ENCODE peak calls at places on chromosomes 11 and 22, in six cellular contexts. G, D, W, N, I and J are unnamed samples. For H3K4me1, the result is how much of the 10 kb centered on the place peaks cover.

GRCh38 chr11:63869171-63869591 is 30.3 kb downstream of the MARK2 start:
- DNase-seq in I (no peak), G (no peak), N (peak), W (no peak), D (no peak), J (no peak)

GRCh38 chr11:111870887-111871692 is at the start of gene ALG9:
- DNase-seq in W (peak), N (peak), D (peak), I (peak), G (peak), J (peak)

GRCh38 chr11:115912484-115912945 is 408.3 kb upstream of the CADM1 start:
- DNase-seq in N (no peak), D (peak), G (no peak), W (peak), I (no peak), J (peak)

GRCh38 chr22:48320671-48321515 is 1506.8 kb downstream of the BRD1 start:
- DNase-seq in N (peak), I (no peak), G (no peak), W (no peak), D (no peak), J (no peak)

GRCh38 chr11:36312593-36312990 is 16.5 kb downstream of the PRR5L start:
- DNase-seq in G (no peak), N (no peak), W (no peak), I (no peak), D (no peak), J (peak)

GRCh38 chr11:87466228-87466627 is 428.5 kb downstream of the TMEM135 start:
- DNase-seq in D (no peak), G (peak), N (no peak), I (no peak), W (no peak), J (no peak)

GRCh38 chr22:45429424-45429823 is 15.9 kb downstream of the RIBC2 start:
- DNase-seq in G (peak), N (peak), W (no peak), D (no peak), I (no peak), J (no peak)

GRCh38 chr11:31264834-31265233 is 104.7 kb downstream of the DCDC1 start:
- DNase-seq in W (no peak), I (no peak), D (no peak), G (no peak), N (no peak), J (no peak)

GRCh38 chr22:46056169-46057041 is 79.4 kb upstream of the WNT7B start:
- DNase-seq in G (peak), D (no peak), W (peak), N (peak), I (peak), J (no peak)

GRCh38 chr11:43953521-43953920 is 11.1 kb downstream of the C11orf96 start:
- DNase-seq in I (no peak), N (no peak), G (no peak), D (no peak), W (no peak), J (no peak)

GRCh38 chr22:48315415-48316244 is 1512.0 kb downstream of the BRD1 start:
- DNase-seq in I (no peak), N (peak), G (no peak), D (peak), W (no peak), J (no peak)

GRCh38 chr11:47269002-47269828 is 718 bp upstream of the MADD start:
- DNase-seq in G (peak), N (peak), W (peak), D (peak), I (peak), J (peak)

GRCh38 chr11:71154406-71154805 is 98.0 kb downstream of the SHANK2 start:
- DNase-seq in D (no peak), N (no peak), I (no peak), G (no peak), W (no peak), J (no peak)
- H3K4me1 ChIP-seq in D (under half), N (under half), I (under half), G (under half), W (under half), J (under half)

GRCh38 chr11:10307411-10308207 is 2.7 kb downstream of the ADM start:
- DNase-seq in D (peak), I (peak), W (peak), N (peak), G (peak), J (peak)

GRCh38 chr11:10311802-10312201 is 6.9 kb downstream of the ADM start:
- DNase-seq in G (no peak), I (no peak), D (no peak), N (no peak), W (no peak), J (no peak)

GRCh38 chr11:10308208-10308954 is 3.5 kb downstream of the ADM start:
- DNase-seq in G (no peak), N (no peak), I (no peak), D (no peak), W (no peak), J (no peak)

GRCh38 chr11:10310301-10310841 is 5.5 kb downstream of the ADM start:
- DNase-seq in N (no peak), W (no peak), D (no peak), G (no peak), I (no peak), J (no peak)

GRCh38 chr11:10309163-10310093 is 4.6 kb downstream of the ADM start:
- DNase-seq in N (peak), G (peak), I (peak), D (peak), W (peak), J (no peak)
- H3K4me1 ChIP-seq in N (under half), G (under half), I (half or more), D (under half), W (under half), J (under half)

DNA sequence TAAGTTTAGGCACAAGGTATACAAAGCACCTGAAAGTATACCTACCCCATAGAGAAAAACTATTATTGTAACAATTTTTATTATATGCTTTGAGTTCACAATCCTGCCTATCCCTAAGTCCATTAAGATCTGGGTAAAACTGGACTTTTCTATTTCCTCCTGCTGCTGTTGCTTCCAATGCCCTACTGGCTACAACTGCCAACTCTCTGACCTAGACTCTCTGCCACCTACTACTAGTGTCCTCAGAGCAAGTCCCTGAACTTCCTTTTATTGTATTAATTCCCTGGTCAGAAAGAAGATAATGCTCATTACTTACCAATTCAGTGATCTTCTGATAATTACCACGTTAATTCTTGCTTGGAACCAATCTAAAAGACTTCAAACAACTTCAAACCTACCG is 70.3 kb downstream of the RBFOX2 start:
- DNase-seq in N (no peak), W (no peak), D (no peak), I (no peak), G (no peak), J (no peak)
- H3K4me1 ChIP-seq in N (under half), W (under half), D (under half), I (under half), G (under half), J (under half)

GRCh38 chr22:30250713-30251267 is 4.2 kb upstream of the LIF start:
- DNase-seq in N (peak), I (peak), G (no peak), D (no peak), W (no peak), J (no peak)

GRCh38 chr22:30248484-30248883 is 1.9 kb upstream of the LIF start:
- DNase-seq in N (no peak), D (no peak), W (no peak), G (no peak), I (no peak), J (no peak)

GRCh38 chr22:30250039-30250565 is 3.5 kb upstream of the LIF start:
- DNase-seq in W (no peak), G (no peak), I (no peak), N (no peak), D (no peak), J (no peak)

GRCh38 chr22:30247974-30248373 is 1.4 kb upstream of the LIF start:
- DNase-seq in N (no peak), W (no peak), D (no peak), I (no peak), G (no peak), J (no peak)

DNA sequence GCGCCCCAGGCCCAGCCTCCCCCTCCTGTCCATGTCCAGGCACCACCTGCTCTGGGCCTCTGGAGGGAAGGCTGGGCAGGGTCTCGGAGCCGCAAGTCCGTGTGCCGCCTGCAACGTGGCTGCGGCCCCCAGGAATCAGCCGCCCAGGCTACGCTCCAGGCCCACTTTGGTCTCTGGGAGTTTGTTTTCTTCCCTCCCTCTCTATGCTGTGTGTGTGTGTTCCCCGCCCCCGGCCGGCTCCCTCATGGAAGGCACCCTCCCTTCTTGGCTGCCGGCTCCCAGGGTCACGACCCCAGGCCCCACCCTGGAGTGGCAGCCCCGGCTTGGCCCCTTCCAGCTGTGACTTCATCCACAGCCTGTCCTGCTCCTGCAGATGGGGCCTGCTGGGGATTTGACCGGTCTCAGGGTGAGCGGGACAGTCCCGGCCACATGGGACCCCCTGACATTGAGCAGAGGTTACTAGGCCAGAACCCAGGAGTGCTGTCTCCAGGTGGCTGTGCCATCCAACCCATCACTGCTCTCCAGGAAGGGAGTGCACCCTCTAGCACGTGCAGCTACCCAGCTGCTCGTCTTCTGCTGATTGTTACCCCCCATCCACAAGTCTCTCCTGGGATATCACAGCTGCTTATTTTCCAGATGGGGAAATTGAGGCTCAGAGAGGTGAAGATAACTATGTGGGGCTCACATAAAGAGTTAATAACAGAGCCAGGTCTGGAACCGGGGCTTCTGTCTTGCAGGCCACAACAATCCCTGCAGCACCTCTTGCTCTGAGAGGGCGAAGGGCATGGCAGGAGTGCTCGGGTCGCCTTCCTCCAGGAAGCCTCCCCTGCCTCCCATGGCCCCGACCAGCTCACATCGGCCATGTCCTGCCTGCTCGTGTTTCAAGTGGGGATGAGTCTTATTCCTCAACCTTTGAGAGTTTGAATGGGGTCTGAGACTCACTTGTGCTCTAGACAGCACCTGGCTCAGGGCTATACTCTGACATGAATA is 2.8 kb upstream of the LIF start:
- DNase-seq in I (no peak), D (no peak), N (peak), G (peak), W (no peak), J (no peak)
- H3K4me1 ChIP-seq in I (under half), D (under half), N (under half), G (under half), W (under half), J (under half)

DNA sequence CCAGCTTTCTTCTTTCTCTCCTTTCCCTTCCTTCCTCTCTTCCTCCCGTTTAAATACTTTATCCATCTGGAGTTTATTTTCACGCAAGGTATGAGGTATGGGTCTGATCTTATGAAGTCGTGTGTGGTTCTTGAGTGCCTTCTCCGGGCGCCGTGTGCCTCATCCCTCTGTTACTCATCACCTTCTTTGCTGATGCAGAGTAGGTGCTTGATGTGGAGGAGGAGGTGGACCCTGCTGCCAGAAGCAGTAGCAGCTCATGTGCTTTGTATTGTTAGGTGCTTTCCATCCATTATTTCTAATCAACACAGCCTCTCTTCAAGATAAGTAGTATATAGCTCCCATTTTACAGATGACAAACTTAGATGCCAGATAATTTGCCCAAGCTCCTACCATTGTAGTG is 47.0 kb downstream of the TNRC6B start:
- DNase-seq in D (no peak), W (no peak), N (no peak), G (no peak), I (no peak), J (no peak)
- H3K4me1 ChIP-seq in D (under half), W (under half), N (under half), G (under half), I (under half), J (under half)

GRCh38 chr22:27439131-27439530 is 362.4 kb downstream of the MN1 start:
- DNase-seq in W (no peak), I (no peak), G (no peak), N (no peak), D (no peak), J (no peak)
- H3K4me1 ChIP-seq in W (under half), I (under half), G (under half), N (under half), D (under half), J (half or more)